ENCODE peak calls at places on chromosomes 13 and 19, in seven cellular contexts. M is choroid plexus epithelial cell; J is colonic mucosa; S is CD14-positive monocyte; Y is endothelial cell of umbilical vein; R is CD8-positive, alpha-beta T cell; D is WTC11. U is an unnamed sample.

GRCh38 chr13:67662997-67663396 is 432.9 kb upstream of the PCDH9 start:
- DNase-seq in D (no peak), J (no peak), R (no peak), Y (no peak), S (no peak), M (no peak), U (no peak)

GRCh38 chr13:20882206-20882605 is 20.3 kb downstream of the XPO4 start:
- DNase-seq in J (no peak), Y (no peak), R (no peak), M (peak), S (no peak), D (no peak), U (no peak)

GRCh38 chr13:112686364-112686763 is 3.5 kb upstream of the ATP11A start:
- DNase-seq in S (no peak), D (no peak), M (no peak), J (no peak), R (no peak), Y (no peak), U (no peak)

GRCh38 chr13:38216181-38216580 is 133.5 kb upstream of the UFM1 start:
- DNase-seq in D (no peak), Y (no peak), R (no peak), M (no peak), J (no peak), S (no peak), U (no peak)

GRCh38 chr13:44575741-44576395 is at the start of gene TSC22D1:
- DNase-seq in J (peak), M (peak), S (no peak), D (peak), R (peak), Y (peak), U (peak)

GRCh38 chr13:50319603-50320296 is 304.5 kb downstream of the KCNRG start:
- DNase-seq in D (no peak), M (peak), S (no peak), J (peak), R (no peak), Y (peak), U (peak)

GRCh38 chr19:2391118-2391725 is 31.2 kb downstream of the TMPRSS9 start:
- DNase-seq in Y (peak), R (peak), D (no peak), J (peak), S (no peak), M (peak), U (peak)

GRCh38 chr19:51075998-51076397 is 6.7 kb downstream of the KLK14 start:
- DNase-seq in M (no peak), D (no peak), J (no peak), R (no peak), S (no peak), Y (no peak), U (no peak)

GRCh38 chr19:10339380-10339960 is at the start of gene ICAM3:
- DNase-seq in Y (no peak), R (peak), M (no peak), S (peak), J (peak), D (no peak), U (no peak)

GRCh38 chr13:25966086-25966485 is 85.7 kb downstream of the SHISA2 start:
- DNase-seq in R (no peak), J (no peak), M (peak), Y (peak), D (no peak), S (no peak), U (no peak)

GRCh38 chr13:91155512-91156114 is 191.9 kb upstream of the MIR17HG start:
- DNase-seq in Y (no peak), S (no peak), R (no peak), J (no peak), M (no peak), D (no peak), U (no peak)

GRCh38 chr13:97261254-97262015 is 39.3 kb downstream of the MBNL2 start:
- DNase-seq in J (no peak), M (no peak), Y (no peak), D (no peak), S (no peak), R (no peak), U (no peak)

GRCh38 chr19:17830567-17831418 is 9.5 kb upstream of the INSL3 start:
- DNase-seq in Y (peak), D (peak), R (peak), J (peak), M (peak), S (no peak), U (peak)

GRCh38 chr13:44044544-44045178 is 165.0 kb downstream of the LACC1 start:
- DNase-seq in J (no peak), Y (no peak), R (no peak), S (no peak), D (no peak), M (peak), U (peak)

GRCh38 chr13:98504371-98504963 is 72.4 kb downstream of the STK24 start:
- DNase-seq in J (no peak), R (no peak), Y (no peak), M (no peak), D (no peak), S (no peak), U (no peak)

GRCh38 chr13:99311748-99312492 is 4.7 kb upstream of the GPR183 start:
- DNase-seq in S (no peak), M (no peak), D (no peak), J (no peak), R (no peak), Y (no peak), U (no peak)

GRCh38 chr13:61095885-61096284 is 319.8 kb downstream of the PCDH20 start:
- DNase-seq in D (no peak), R (no peak), S (no peak), M (no peak), J (no peak), Y (no peak), U (no peak)

GRCh38 chr19:13029893-13030292 is 34.6 kb downstream of the NFIX start:
- DNase-seq in D (peak), J (no peak), S (no peak), M (no peak), R (no peak), Y (peak), U (no peak)

GRCh38 chr19:21833733-21834132 is 2.2 kb downstream of the ZNF43 start:
- DNase-seq in M (no peak), S (no peak), D (no peak), R (no peak), J (no peak), Y (no peak), U (no peak)

GRCh38 chr19:16814526-16815100 is 14.6 kb upstream of the SIN3B start:
- DNase-seq in J (no peak), R (no peak), M (peak), D (no peak), S (no peak), Y (no peak), U (peak)

GRCh38 chr19:46368116-46368515 is 21.2 kb downstream of the PPP5C start:
- DNase-seq in R (no peak), D (no peak), Y (no peak), J (no peak), M (no peak), S (no peak), U (no peak)

GRCh38 chr13:53112522-53112921 is 83.9 kb downstream of the OLFM4 start:
- DNase-seq in R (no peak), D (no peak), M (no peak), Y (no peak), S (no peak), J (no peak), U (no peak)

GRCh38 chr13:20714563-20715339 is 11.3 kb downstream of the IL17D start:
- DNase-seq in M (peak), J (no peak), D (no peak), Y (peak), S (no peak), R (no peak), U (peak)

GRCh38 chr13:86085890-86086289 is 286.7 kb upstream of the SLITRK6 start:
- DNase-seq in Y (no peak), D (no peak), S (no peak), J (no peak), M (peak), R (no peak), U (peak)

GRCh38 chr19:18895038-18895827 is 725 bp downstream of the CERS1 start:
- DNase-seq in S (no peak), M (peak), R (no peak), J (no peak), D (peak), Y (peak), U (peak)

GRCh38 chr13:97122381-97122996 is 99.6 kb upstream of the MBNL2 start:
- DNase-seq in M (peak), J (no peak), R (no peak), S (no peak), D (no peak), Y (peak), U (peak)

GRCh38 chr19:10193666-10194499 is 870 bp downstream of the DNMT1 start:
- DNase-seq in J (peak), R (peak), D (peak), M (peak), S (no peak), Y (peak), U (peak)

GRCh38 chr13:34035676-34036325 is 217.9 kb downstream of the RFC3 start:
- DNase-seq in J (no peak), R (no peak), S (no peak), Y (no peak), M (no peak), D (no peak), U (no peak)

GRCh38 chr19:11410682-11411081 is 8.4 kb downstream of the RGL3 start:
- DNase-seq in M (peak), R (no peak), D (no peak), Y (no peak), J (no peak), S (no peak), U (peak)

GRCh38 chr19:44282846-44283245 is 22.0 kb downstream of the ZNF235 start:
- DNase-seq in J (no peak), D (no peak), R (no peak), M (no peak), Y (no peak), S (no peak), U (no peak)

GRCh38 chr13:44402902-44403719 is 29.5 kb downstream of the SERP2 start:
- DNase-seq in D (no peak), R (no peak), Y (no peak), J (peak), M (no peak), S (no peak), U (no peak)

GRCh38 chr13:64274481-64275217 is 2859.0 kb upstream of the PCDH20 start:
- DNase-seq in D (no peak), R (no peak), M (peak), J (no peak), Y (peak), S (no peak), U (no peak)

GRCh38 chr13:75798353-75799245 is 162.5 kb downstream of the LMO7 start:
- DNase-seq in R (no peak), S (no peak), D (no peak), M (peak), Y (peak), J (peak), U (peak)

GRCh38 chr19:55670280-55671053 is 4.6 kb upstream of the EPN1 start:
- DNase-seq in M (no peak), R (no peak), S (no peak), J (no peak), Y (peak), D (peak), U (no peak)

GRCh38 chr13:30110301-30111070 is 196.9 kb downstream of the KATNAL1 start:
- DNase-seq in J (no peak), M (no peak), R (no peak), Y (no peak), S (no peak), D (no peak), U (no peak)

GRCh38 chr13:26601669-26602068 is 44.2 kb downstream of the WASF3 start:
- DNase-seq in M (peak), D (no peak), R (no peak), S (no peak), Y (peak), J (no peak), U (no peak)

GRCh38 chr19:8329993-8330392 is 8.7 kb downstream of the RPS28 start:
- DNase-seq in J (no peak), D (no peak), S (no peak), Y (no peak), M (no peak), R (no peak), U (no peak)
- TF ChIP-seq CTCF in J (no peak), D (no peak), S (no peak), Y (no peak), M (no peak), R (no peak), U (no peak)

DNA sequence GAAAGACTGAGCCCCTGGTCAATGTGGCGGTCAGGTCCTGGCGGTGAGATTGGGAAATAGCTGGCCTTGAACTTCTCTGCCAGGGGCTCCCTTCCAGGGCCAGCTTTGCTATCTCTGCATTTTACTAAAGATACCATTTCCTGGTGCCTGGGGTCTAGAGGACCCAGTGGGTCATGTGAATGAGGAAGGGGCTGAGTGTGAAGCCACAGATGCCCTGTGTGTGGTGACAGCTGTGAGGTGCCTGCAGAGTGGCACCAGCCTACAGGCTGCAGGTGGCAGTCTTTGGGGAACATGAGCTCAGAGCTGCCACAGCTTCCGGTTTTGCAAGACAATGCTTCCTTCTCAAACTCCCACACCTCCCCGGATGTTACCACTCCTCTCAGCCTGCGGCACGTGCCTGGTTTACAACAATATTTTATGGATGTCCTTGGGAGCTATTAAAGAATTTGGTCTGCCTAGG is 5.2 kb upstream of the MLNR start:
- DNase-seq in Y (no peak), M (peak), J (peak), R (peak), S (peak), D (peak), U (no peak)
- TF ChIP-seq CTCF in Y (no peak), M (peak), J (no peak), R (peak), S (peak), D (no peak), U (no peak)

GRCh38 chr19:31054430-31054829 is 294.8 kb downstream of the TSHZ3 start:
- DNase-seq in D (peak), R (peak), J (peak), Y (no peak), M (peak), S (no peak), U (peak)
- TF ChIP-seq CTCF in D (peak), R (peak), J (peak), Y (no peak), M (peak), S (peak), U (peak)

GRCh38 chr19:3851254-3852176 is 17.3 kb downstream of the ZFR2 start:
- DNase-seq in M (no peak), Y (no peak), R (no peak), D (no peak), S (no peak), J (no peak), U (peak)

GRCh38 chr19:3849787-3850186 is 19.1 kb downstream of the ZFR2 start:
- DNase-seq in J (no peak), D (no peak), R (no peak), S (no peak), Y (no peak), M (no peak), U (no peak)

GRCh38 chr19:3852177-3852511 is 16.7 kb downstream of the ZFR2 start:
- DNase-seq in R (no peak), Y (no peak), J (no peak), S (no peak), M (no peak), D (no peak), U (no peak)

GRCh38 chr19:3850320-3850972 is 18.4 kb downstream of the ZFR2 start:
- DNase-seq in J (no peak), M (no peak), D (no peak), S (no peak), Y (no peak), R (no peak), U (no peak)

GRCh38 chr19:3849092-3849491 is 19.7 kb downstream of the ZFR2 start:
- DNase-seq in R (peak), M (peak), D (peak), S (no peak), J (no peak), Y (peak), U (no peak)
- TF ChIP-seq CTCF in R (peak), M (peak), D (no peak), S (no peak), J (no peak), Y (peak), U (peak)

GRCh38 chr19:35960432-35960972 is 24.3 kb downstream of the LRFN3 start:
- DNase-seq in R (no peak), M (no peak), J (no peak), D (no peak), Y (no peak), S (no peak), U (no peak)
- TF ChIP-seq CTCF in R (no peak), M (no peak), J (no peak), D (no peak), Y (no peak), S (no peak), U (no peak)

GRCh38 chr13:71240906-71241305 is 626.1 kb downstream of the DACH1 start:
- DNase-seq in J (no peak), D (no peak), M (peak), R (no peak), Y (peak), S (no peak), U (peak)

GRCh38 chr13:71249031-71249430 is 618.0 kb downstream of the DACH1 start:
- DNase-seq in D (no peak), S (no peak), M (no peak), R (no peak), Y (peak), J (no peak), U (no peak)

GRCh38 chr13:71242191-71242590 is 624.8 kb downstream of the DACH1 start:
- DNase-seq in D (no peak), J (no peak), R (no peak), Y (peak), M (no peak), S (no peak), U (peak)

DNA sequence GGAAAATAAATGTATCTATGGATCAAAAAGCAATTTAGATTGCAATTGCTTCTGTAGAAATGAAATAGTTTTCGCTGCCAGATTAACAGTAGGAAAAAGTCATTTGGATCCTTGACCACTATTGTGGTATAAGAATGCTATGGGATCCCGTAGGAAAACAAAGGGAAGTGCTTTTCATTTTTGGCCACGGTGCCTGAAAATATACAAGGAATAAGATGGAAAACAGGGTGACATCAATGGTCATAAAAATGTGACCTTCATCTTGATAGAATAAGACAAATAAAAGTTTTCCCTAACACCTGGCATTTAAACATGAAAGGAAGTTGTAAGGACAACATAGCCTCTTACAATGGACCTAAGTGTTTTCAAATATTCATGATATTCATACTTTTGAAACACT is 622.8 kb downstream of the DACH1 start:
- DNase-seq in M (no peak), S (no peak), R (no peak), D (no peak), Y (peak), J (no peak), U (no peak)
- TF ChIP-seq CTCF in M (no peak), S (no peak), R (no peak), D (no peak), Y (no peak), J (no peak), U (no peak)

DNA sequence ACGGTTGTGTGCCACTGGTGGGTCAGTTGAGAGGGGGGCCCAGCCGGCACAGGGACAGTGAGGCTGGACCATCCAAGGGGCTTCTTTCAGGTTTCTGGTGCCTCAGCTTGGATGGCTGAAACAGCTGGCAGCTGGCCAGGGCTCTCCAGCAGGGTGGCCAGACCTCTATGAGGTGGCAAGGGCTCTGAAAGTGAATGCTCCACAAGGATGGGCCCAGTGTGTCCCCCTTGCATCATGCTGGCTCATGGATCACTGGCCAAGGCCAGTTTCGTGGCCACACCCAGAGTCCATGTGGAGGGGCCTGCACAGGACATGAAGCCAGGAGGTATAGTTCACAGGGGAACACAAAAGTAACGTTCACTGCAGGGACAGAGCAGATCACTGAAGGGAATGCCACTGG is 49.6 kb downstream of the CDADC1 start:
- DNase-seq in J (no peak), S (no peak), Y (no peak), D (no peak), M (no peak), R (no peak), U (no peak)
- TF ChIP-seq CTCF in J (no peak), S (no peak), Y (no peak), D (no peak), M (no peak), R (no peak), U (no peak)

GRCh38 chr19:41025871-41026270 is 34.8 kb downstream of the CYP2B6 start:
- DNase-seq in R (no peak), Y (no peak), D (peak), S (no peak), J (no peak), M (no peak), U (no peak)
- TF ChIP-seq CTCF in R (no peak), Y (no peak), D (no peak), S (no peak), J (no peak), M (no peak), U (no peak)

U was measured in astrocyte of the spinal cord.